ENCODE peak calls at places on chromosomes 11 and 22, in five cellular contexts. M, S, U, Z and H are unnamed samples.

GRCh38 chr11:114135737-114136151 is 76.2 kb downstream of the ZBTB16 start:
- DNase-seq in M (no peak), S (no peak), U (no peak), Z (peak), H (no peak)

GRCh38 chr11:65382804-65383368 is 440 bp upstream of the SLC25A45 start:
- DNase-seq in M (peak), S (peak), U (peak), Z (peak), H (peak)

GRCh38 chr22:32820131-32820882 is 18.8 kb downstream of the TIMP3 start:
- DNase-seq in M (no peak), S (no peak), U (no peak), Z (peak), H (no peak)

GRCh38 chr11:86101941-86102407 is 33.1 kb upstream of the PICALM start:
- DNase-seq in M (no peak), S (no peak), U (no peak), Z (no peak), H (no peak)

GRCh38 chr22:50250249-50250554 is 863 bp downstream of the HDAC10 start:
- DNase-seq in M (no peak), S (no peak), U (no peak), Z (no peak), H (no peak)

GRCh38 chr11:111765320-111765983 is 737 bp downstream of the PPP2R1B start:
- DNase-seq in M (no peak), S (no peak), U (no peak), Z (no peak), H (no peak)

GRCh38 chr11:72634016-72634415 is 40.2 kb downstream of the PDE2A start:
- DNase-seq in M (no peak), S (no peak), U (no peak), Z (no peak), H (no peak)

GRCh38 chr11:65555693-65556231 is 2.4 kb downstream of the LTBP3 start:
- DNase-seq in M (no peak), S (peak), U (peak), Z (peak), H (no peak)

GRCh38 chr11:46826310-46827044 is 19.6 kb downstream of the CKAP5 start:
- DNase-seq in M (peak), S (peak), U (peak), Z (peak), H (peak)

GRCh38 chr11:19683141-19683805 is 29.4 kb upstream of the NAV2 start:
- DNase-seq in M (no peak), S (no peak), U (no peak), Z (peak), H (peak)

GRCh38 chr11:131888230-131888826 is 517.9 kb downstream of the NTM start:
- DNase-seq in M (no peak), S (no peak), U (no peak), Z (no peak), H (no peak)

GRCh38 chr22:49931863-49932262 is 13.4 kb downstream of the CRELD2 start:
- DNase-seq in M (no peak), S (no peak), U (no peak), Z (no peak), H (no peak)

DNA sequence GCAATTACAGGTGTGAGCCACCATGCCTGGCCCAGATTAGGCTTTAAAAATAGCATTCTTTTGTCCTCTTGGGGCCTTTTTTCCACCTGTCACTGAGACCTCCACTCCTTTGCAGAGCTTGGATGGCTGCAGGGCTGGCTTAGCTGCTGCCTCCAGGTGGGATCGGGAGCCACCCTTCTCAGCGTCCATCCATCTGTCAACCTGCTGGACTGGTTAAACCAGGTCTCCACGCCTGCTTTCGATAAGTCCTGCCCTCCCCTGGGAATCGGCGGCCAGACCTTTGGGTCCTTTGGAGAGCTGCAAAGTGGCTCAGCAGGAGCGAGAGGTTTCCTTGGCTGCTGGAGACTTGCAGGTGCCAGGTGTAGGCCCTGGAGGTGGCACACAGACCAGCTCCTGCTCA is 23.4 kb upstream of the GRAMD4 start:
- DNase-seq in M (peak), S (no peak), U (no peak), Z (no peak), H (peak)
- TF ChIP-seq CTCF in M (no peak), S (no peak), U (no peak), Z (no peak), H (no peak)

GRCh38 chr11:7593476-7593875 is 79.7 kb downstream of the PPFIBP2 start:
- DNase-seq in M (no peak), S (no peak), U (no peak), Z (no peak), H (no peak)
- TF ChIP-seq POLR2A in M (no peak), S (no peak), U (no peak), Z (no peak), H (no peak)

GRCh38 chr22:46535876-46536558 is 1.4 kb downstream of the CELSR1 start:
- DNase-seq in M (no peak), S (no peak), U (no peak), Z (no peak), H (no peak)

GRCh38 chr22:46534901-46535630 is 2.4 kb downstream of the CELSR1 start:
- DNase-seq in M (peak), S (no peak), U (no peak), Z (no peak), H (no peak)

GRCh38 chr22:46537946-46538815 is 761 bp upstream of the CELSR1 start:
- DNase-seq in M (no peak), S (peak), U (no peak), Z (no peak), H (no peak)

GRCh38 chr22:46537221-46537945 is at the start of gene CELSR1:
- DNase-seq in M (no peak), S (peak), U (no peak), Z (no peak), H (peak)

GRCh38 chr22:46536559-46537220 is 730 bp downstream of the CELSR1 start:
- DNase-seq in M (no peak), S (no peak), U (no peak), Z (no peak), H (no peak)
- TF ChIP-seq CTCF in M (no peak), S (no peak), U (no peak), Z (no peak), H (no peak)

GRCh38 chr22:30426395-30427353 is 1.1 kb downstream of the MTFP1 start:
- DNase-seq in M (peak), S (peak), U (peak), Z (peak), H (peak)

GRCh38 chr22:30425327-30425615 is 297 bp upstream of the MTFP1 start:
- DNase-seq in M (no peak), S (no peak), U (no peak), Z (no peak), H (no peak)

GRCh38 chr22:30423959-30424380 is 1.6 kb upstream of the MTFP1 start:
- DNase-seq in M (peak), S (peak), U (peak), Z (peak), H (peak)

GRCh38 chr22:30424471-30425326 is 869 bp upstream of the MTFP1 start:
- DNase-seq in M (no peak), S (no peak), U (no peak), Z (no peak), H (peak)

GRCh38 chr22:30425616-30426394 is at the start of gene MTFP1:
- DNase-seq in M (peak), S (peak), U (peak), Z (peak), H (peak)
- TF ChIP-seq POLR2A in M (peak), S (peak), U (peak), Z (no peak), H (peak)

GRCh38 chr22:29259253-29259899 is 8.4 kb downstream of the RHBDD3 start:
- DNase-seq in M (no peak), S (peak), U (no peak), Z (no peak), H (no peak)
- TF ChIP-seq CTCF in M (no peak), S (no peak), U (no peak), Z (no peak), H (no peak)

DNA sequence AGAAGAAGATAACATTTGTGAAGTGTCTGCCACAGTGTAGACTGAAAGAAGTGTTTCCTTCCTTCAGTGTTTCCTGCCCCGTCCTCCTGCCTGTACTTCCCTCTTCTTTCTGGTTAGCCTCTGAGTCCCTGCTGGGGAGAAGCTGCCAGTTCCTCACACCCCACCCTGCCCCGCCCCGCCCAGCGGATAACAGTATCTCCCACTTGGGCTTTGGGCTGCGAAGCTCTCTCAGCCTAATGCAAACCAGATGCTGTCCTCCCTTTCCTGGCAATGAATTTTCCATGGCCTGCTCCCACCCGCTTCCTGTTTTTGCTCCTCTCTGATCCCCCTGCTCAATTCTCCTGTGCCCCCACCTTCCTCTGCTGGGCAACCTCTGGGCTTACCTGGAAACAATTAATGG is 5.2 kb upstream of the RAB3IL1 start:
- DNase-seq in M (peak), S (no peak), U (no peak), Z (peak), H (peak)
- TF ChIP-seq POLR2A in M (no peak), S (no peak), U (no peak), Z (no peak), H (no peak)

GRCh38 chr11:88544656-88545280 is 207.2 kb upstream of the CTSC start:
- DNase-seq in M (no peak), S (no peak), U (no peak), Z (no peak), H (no peak)
- TF ChIP-seq CTCF in M (no peak), S (no peak), U (no peak), Z (no peak), H (no peak)

GRCh38 chr22:23190526-23190925 is 10.2 kb downstream of the BCR start:
- DNase-seq in M (no peak), S (no peak), U (no peak), Z (no peak), H (no peak)

GRCh38 chr22:23193420-23193819 is 13.1 kb downstream of the BCR start:
- DNase-seq in M (no peak), S (no peak), U (no peak), Z (no peak), H (no peak)

GRCh38 chr22:23193882-23194281 is 13.6 kb downstream of the BCR start:
- DNase-seq in M (no peak), S (no peak), U (no peak), Z (no peak), H (no peak)

GRCh38 chr22:23192558-23192957 is 12.2 kb downstream of the BCR start:
- DNase-seq in M (no peak), S (no peak), U (no peak), Z (no peak), H (no peak)

GRCh38 chr22:23192133-23192532 is 11.8 kb downstream of the BCR start:
- DNase-seq in M (no peak), S (no peak), U (no peak), Z (no peak), H (no peak)
- TF ChIP-seq POLR2A in M (no peak), S (no peak), U (no peak), Z (no peak), H (no peak)